ENCODE peak calls at places on chromosomes 16 and 17, in four cellular contexts. S is sciatic nerve, W is neural crest cell, B is foreskin fibroblast. Z is an unnamed sample.

GRCh38 chr17:71548540-71549190 is 572.2 kb upstream of the SOX9 start:
- DNase-seq in W (no peak), B (no peak), S (no peak), Z (no peak)

GRCh38 chr16:48617711-48618148 is 7.8 kb upstream of the N4BP1 start:
- DNase-seq in B (peak; percentile 82), W (no peak), S (peak; percentile 70), Z (no peak)

GRCh38 chr17:35129973-35130351 is 8.5 kb downstream of the FNDC8 start:
- DNase-seq in S (no peak), B (no peak), W (no peak), Z (no peak)

GRCh38 chr16:53346-54236 is at the start of the genes POLR3K and SNRNP25:
- DNase-seq in S (peak; percentile 99), B (peak; percentile 99), W (peak; percentile 95), Z (peak; percentile 99)

GRCh38 chr16:90015586-90016338 is 3.5 kb downstream of the DBNDD1 start:
- DNase-seq in B (no peak), W (no peak), S (no peak), Z (no peak)

GRCh38 chr16:17389392-17389791 is 81.4 kb downstream of the XYLT1 start:
- DNase-seq in S (no peak), B (peak; percentile 90), W (no peak), Z (no peak)

GRCh38 chr17:64326420-64327054 is 63.5 kb upstream of the TEX2 start:
- DNase-seq in S (peak; percentile 68), W (no peak), B (peak; percentile 18), Z (peak; percentile 47)

GRCh38 chr17:78628547-78629435 is 51.6 kb upstream of the DNAH17 start:
- DNase-seq in S (peak; percentile 42), W (no peak), B (no peak), Z (no peak)

GRCh38 chr17:50176559-50177471 is 11.0 kb downstream of the SGCA start:
- DNase-seq in B (peak; percentile 34), S (no peak), W (no peak), Z (no peak)

GRCh38 chr16:75026892-75027391 is 28.1 kb downstream of the ZNRF1 start:
- DNase-seq in S (no peak), W (no peak), B (no peak), Z (no peak)

GRCh38 chr17:65155622-65156021 is 18.5 kb downstream of the RGS9 start:
- DNase-seq in W (no peak), B (no peak), S (no peak), Z (no peak)

GRCh38 chr17:62351176-62351575 is 29.2 kb upstream of the EFCAB3 start:
- DNase-seq in W (no peak), S (no peak), B (no peak), Z (no peak)

GRCh38 chr17:76149214-76149613 is 8.2 kb upstream of the FOXJ1 start:
- DNase-seq in S (peak; percentile 42), B (no peak), W (no peak), Z (no peak)

Z was measured in BE2C.